ENCODE peak calls at places on chromosome 15, in ten cellular contexts. One of them, this sample, is unnamed.

GRCh38 chr15:59457103-59457502 is 19.1 kb downstream of the FAM81A start:
- DNase-seq in transverse colon: no peak
- DNase-seq in breast epithelium: no peak
- DNase-seq in Panc1: no peak
- DNase-seq in endothelial cell of umbilical vein: no peak
- DNase-seq in HCT116: no peak
- DNase-seq in upper lobe of left lung: no peak
- DNase-seq in spleen: no peak
- DNase-seq in GM23338: no peak
- DNase-seq in stomach: no peak
- DNase-seq in this sample: no peak

GRCh38 chr15:55627730-55628368 is 39.7 kb upstream of the PYGO1 start:
- DNase-seq in Panc1: peak
- DNase-seq in upper lobe of left lung: no peak
- DNase-seq in spleen: no peak
- DNase-seq in HCT116: peak
- DNase-seq in transverse colon: no peak
- DNase-seq in stomach: peak
- DNase-seq in GM23338: peak
- DNase-seq in breast epithelium: no peak
- DNase-seq in endothelial cell of umbilical vein: peak
- DNase-seq in this sample: peak

GRCh38 chr15:94205366-94205765 is 26.0 kb upstream of the MCTP2 start:
- DNase-seq in stomach: no peak
- DNase-seq in Panc1: no peak
- DNase-seq in transverse colon: no peak
- DNase-seq in breast epithelium: no peak
- DNase-seq in GM23338: peak
- DNase-seq in spleen: no peak
- DNase-seq in HCT116: no peak
- DNase-seq in upper lobe of left lung: no peak
- DNase-seq in endothelial cell of umbilical vein: no peak
- DNase-seq in this sample: no peak

GRCh38 chr15:69318033-69318432 is 19.3 kb downstream of the PAQR5 start:
- DNase-seq in spleen: no peak
- DNase-seq in transverse colon: no peak
- DNase-seq in upper lobe of left lung: no peak
- DNase-seq in stomach: no peak
- DNase-seq in Panc1: no peak
- DNase-seq in breast epithelium: no peak
- DNase-seq in endothelial cell of umbilical vein: no peak
- DNase-seq in HCT116: no peak
- DNase-seq in GM23338: no peak
- DNase-seq in this sample: no peak

GRCh38 chr15:68307131-68307928 is 29.8 kb downstream of the FEM1B start:
- DNase-seq in GM23338: no peak
- DNase-seq in spleen: peak
- DNase-seq in HCT116: no peak
- DNase-seq in stomach: peak
- DNase-seq in upper lobe of left lung: no peak
- DNase-seq in Panc1: no peak
- DNase-seq in breast epithelium: peak
- DNase-seq in endothelial cell of umbilical vein: no peak
- DNase-seq in transverse colon: no peak
- DNase-seq in this sample: no peak

GRCh38 chr15:64246364-64247189 is 83.8 kb upstream of the PPIB start:
- DNase-seq in transverse colon: no peak
- DNase-seq in Panc1: peak
- DNase-seq in breast epithelium: no peak
- DNase-seq in HCT116: peak
- DNase-seq in GM23338: peak
- DNase-seq in spleen: no peak
- DNase-seq in stomach: no peak
- DNase-seq in endothelial cell of umbilical vein: peak
- DNase-seq in upper lobe of left lung: no peak
- DNase-seq in this sample: no peak

GRCh38 chr15:48061588-48061987 is 59.2 kb upstream of the SLC24A5 start:
- DNase-seq in HCT116: no peak
- DNase-seq in GM23338: no peak
- DNase-seq in Panc1: no peak
- DNase-seq in breast epithelium: no peak
- DNase-seq in transverse colon: no peak
- DNase-seq in stomach: no peak
- DNase-seq in endothelial cell of umbilical vein: no peak
- DNase-seq in upper lobe of left lung: no peak
- DNase-seq in spleen: no peak
- DNase-seq in this sample: no peak

GRCh38 chr15:52163321-52164190 is 27.6 kb downstream of the GNB5 start:
- DNase-seq in Panc1: no peak
- DNase-seq in HCT116: no peak
- DNase-seq in breast epithelium: no peak
- DNase-seq in upper lobe of left lung: no peak
- DNase-seq in stomach: no peak
- DNase-seq in transverse colon: no peak
- DNase-seq in spleen: no peak
- DNase-seq in endothelial cell of umbilical vein: no peak
- DNase-seq in GM23338: peak
- DNase-seq in this sample: no peak

DNA sequence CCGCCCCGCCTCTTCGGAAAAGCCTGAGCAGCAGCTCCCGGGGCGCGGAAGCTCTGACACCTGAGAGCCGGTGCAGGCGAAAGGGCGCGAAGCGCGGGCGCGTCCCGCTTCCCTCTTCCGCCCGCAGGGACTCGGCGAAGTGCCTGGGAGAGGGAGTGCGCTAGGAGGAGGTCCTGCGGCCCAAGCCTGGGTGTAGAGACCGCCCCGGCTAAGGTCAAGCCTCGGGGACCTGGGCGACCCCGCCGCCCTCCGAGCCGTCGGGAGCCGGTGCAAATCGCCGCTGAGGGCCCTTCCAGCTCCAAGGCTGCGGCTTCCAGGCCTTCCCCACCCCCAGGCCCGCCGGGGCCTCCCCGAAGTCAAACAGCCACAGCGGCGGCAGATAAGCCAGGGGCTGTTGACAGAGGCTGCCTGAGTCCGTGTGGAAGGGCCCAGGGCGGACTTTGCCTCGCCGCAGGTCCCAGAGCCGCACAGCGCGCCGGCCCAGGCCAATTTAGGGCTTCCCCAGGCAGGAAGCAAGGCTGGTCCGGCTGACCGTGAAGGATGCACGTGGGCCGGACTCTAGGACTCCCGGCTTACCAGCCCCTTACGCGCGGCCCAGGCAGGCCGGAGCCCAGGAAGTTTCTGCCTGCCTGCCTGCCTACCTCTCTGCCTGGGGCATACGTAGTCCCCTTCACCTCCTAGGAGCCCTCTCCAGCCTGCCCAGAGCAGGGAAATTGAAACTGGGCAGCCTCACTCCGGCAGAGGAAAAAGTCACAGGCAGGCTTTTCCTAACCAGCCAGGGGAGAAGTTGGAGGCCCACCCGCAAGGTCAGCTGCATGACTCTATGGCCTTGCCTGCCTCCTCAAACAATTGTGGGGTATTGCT is 2.3 kb downstream of the ITPKA start:
- DNase-seq in spleen: no peak
- DNase-seq in transverse colon: peak
- DNase-seq in Panc1: no peak
- DNase-seq in GM23338: peak
- DNase-seq in stomach: peak
- DNase-seq in breast epithelium: no peak
- DNase-seq in upper lobe of left lung: peak
- DNase-seq in HCT116: no peak
- DNase-seq in endothelial cell of umbilical vein: no peak
- DNase-seq in this sample: no peak
- TF ChIP-seq POLR2AphosphoS5 in spleen: no peak
- TF ChIP-seq POLR2AphosphoS5 in transverse colon: peak
- TF ChIP-seq POLR2AphosphoS5 in Panc1: no peak
- TF ChIP-seq POLR2AphosphoS5 in GM23338: no peak
- TF ChIP-seq POLR2AphosphoS5 in stomach: no peak
- TF ChIP-seq POLR2AphosphoS5 in breast epithelium: no peak
- TF ChIP-seq POLR2AphosphoS5 in upper lobe of left lung: no peak
- TF ChIP-seq POLR2AphosphoS5 in HCT116: no peak
- TF ChIP-seq POLR2AphosphoS5 in endothelial cell of umbilical vein: no peak
- TF ChIP-seq POLR2AphosphoS5 in this sample: no peak

DNA sequence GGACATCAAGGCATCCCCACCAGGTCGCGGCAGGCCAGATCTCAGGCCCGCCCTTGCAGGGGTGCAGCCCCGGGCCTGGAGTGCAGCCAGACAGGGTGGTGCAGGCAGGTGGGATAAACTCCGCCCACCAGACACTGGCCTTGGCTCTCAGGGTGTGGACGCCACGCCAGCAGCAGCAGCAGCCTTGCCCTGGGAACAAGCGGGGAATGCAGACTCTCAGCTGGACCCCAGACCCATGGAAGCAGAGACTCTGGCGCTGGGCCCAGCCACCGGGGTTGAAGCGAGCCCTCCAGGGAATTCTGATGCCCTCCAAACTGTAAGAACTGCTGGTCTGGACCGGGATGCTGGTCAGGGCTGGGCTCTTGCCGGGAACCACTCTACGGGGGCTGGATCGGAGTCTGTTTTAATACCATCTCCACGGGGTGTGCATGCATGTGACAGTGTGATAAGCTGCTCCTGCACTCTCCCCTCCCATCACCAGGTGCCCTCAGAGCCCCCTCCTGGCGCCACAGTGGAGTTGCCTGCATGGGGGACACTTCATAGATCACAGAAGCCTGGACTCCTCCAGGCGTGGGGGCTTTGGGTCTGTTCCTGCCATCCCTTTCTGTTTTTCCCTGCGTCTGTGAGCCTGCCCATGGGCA is 142.7 kb downstream of the NSMCE3 start:
- DNase-seq in upper lobe of left lung: peak
- DNase-seq in HCT116: no peak
- DNase-seq in spleen: peak
- DNase-seq in transverse colon: no peak
- DNase-seq in Panc1: no peak
- DNase-seq in breast epithelium: no peak
- DNase-seq in stomach: no peak
- DNase-seq in endothelial cell of umbilical vein: no peak
- DNase-seq in GM23338: peak
- DNase-seq in this sample: no peak
- TF ChIP-seq CTCF in upper lobe of left lung: no peak
- TF ChIP-seq CTCF in HCT116: peak
- TF ChIP-seq CTCF in spleen: no peak
- TF ChIP-seq CTCF in transverse colon: no peak
- TF ChIP-seq CTCF in Panc1: no peak
- TF ChIP-seq CTCF in breast epithelium: no peak
- TF ChIP-seq CTCF in stomach: no peak
- TF ChIP-seq CTCF in endothelial cell of umbilical vein: no peak
- TF ChIP-seq CTCF in GM23338: peak
- TF ChIP-seq CTCF in this sample: no peak

GRCh38 chr15:85530079-85530478 is 149.7 kb downstream of the AKAP13 start:
- DNase-seq in stomach: no peak
- DNase-seq in endothelial cell of umbilical vein: no peak
- DNase-seq in breast epithelium: no peak
- DNase-seq in HCT116: no peak
- DNase-seq in Panc1: no peak
- DNase-seq in transverse colon: no peak
- DNase-seq in spleen: no peak
- DNase-seq in upper lobe of left lung: no peak
- DNase-seq in GM23338: peak
- DNase-seq in this sample: no peak

GRCh38 chr15:85531083-85531482 is 150.7 kb downstream of the AKAP13 start:
- DNase-seq in Panc1: no peak
- DNase-seq in GM23338: no peak
- DNase-seq in endothelial cell of umbilical vein: no peak
- DNase-seq in upper lobe of left lung: no peak
- DNase-seq in spleen: no peak
- DNase-seq in breast epithelium: no peak
- DNase-seq in stomach: no peak
- DNase-seq in transverse colon: no peak
- DNase-seq in HCT116: no peak
- DNase-seq in this sample: no peak

GRCh38 chr15:85527907-85528306 is 147.5 kb downstream of the AKAP13 start:
- DNase-seq in upper lobe of left lung: no peak
- DNase-seq in spleen: no peak
- DNase-seq in endothelial cell of umbilical vein: peak
- DNase-seq in stomach: no peak
- DNase-seq in HCT116: no peak
- DNase-seq in Panc1: no peak
- DNase-seq in transverse colon: no peak
- DNase-seq in GM23338: no peak
- DNase-seq in breast epithelium: peak
- DNase-seq in this sample: no peak

GRCh38 chr15:85533949-85534543 is 153.6 kb downstream of the AKAP13 start:
- DNase-seq in Panc1: no peak
- DNase-seq in GM23338: no peak
- DNase-seq in HCT116: no peak
- DNase-seq in transverse colon: peak
- DNase-seq in endothelial cell of umbilical vein: no peak
- DNase-seq in breast epithelium: no peak
- DNase-seq in stomach: no peak
- DNase-seq in upper lobe of left lung: no peak
- DNase-seq in spleen: no peak
- DNase-seq in this sample: no peak

DNA sequence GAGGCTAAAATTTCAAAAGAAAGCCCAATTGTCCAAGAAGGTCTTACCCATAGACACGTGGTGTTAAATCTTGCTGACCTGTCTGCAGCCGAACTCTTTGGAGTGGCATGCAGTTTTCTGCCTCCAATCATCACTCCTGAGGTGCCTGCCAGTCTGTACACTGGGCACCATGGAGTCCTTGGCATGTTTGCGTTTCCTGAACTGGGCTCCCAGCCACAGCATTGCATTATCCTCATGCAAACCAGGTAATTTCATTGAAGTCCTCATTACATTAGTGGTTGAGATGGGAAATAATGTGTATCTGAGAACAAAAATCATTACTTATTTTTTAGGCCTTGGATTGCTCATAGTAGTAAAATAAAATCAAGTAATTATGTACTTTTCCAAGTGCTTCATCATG is 152.3 kb downstream of the AKAP13 start:
- DNase-seq in endothelial cell of umbilical vein: no peak
- DNase-seq in breast epithelium: peak
- DNase-seq in transverse colon: no peak
- DNase-seq in HCT116: no peak
- DNase-seq in GM23338: no peak
- DNase-seq in Panc1: no peak
- DNase-seq in stomach: peak
- DNase-seq in spleen: no peak
- DNase-seq in upper lobe of left lung: no peak
- DNase-seq in this sample: no peak
- TF ChIP-seq POLR2AphosphoS5 in endothelial cell of umbilical vein: no peak
- TF ChIP-seq POLR2AphosphoS5 in breast epithelium: no peak
- TF ChIP-seq POLR2AphosphoS5 in transverse colon: no peak
- TF ChIP-seq POLR2AphosphoS5 in HCT116: no peak
- TF ChIP-seq POLR2AphosphoS5 in GM23338: no peak
- TF ChIP-seq POLR2AphosphoS5 in Panc1: no peak
- TF ChIP-seq POLR2AphosphoS5 in stomach: no peak
- TF ChIP-seq POLR2AphosphoS5 in spleen: no peak
- TF ChIP-seq POLR2AphosphoS5 in upper lobe of left lung: no peak
- TF ChIP-seq POLR2AphosphoS5 in this sample: no peak

DNA sequence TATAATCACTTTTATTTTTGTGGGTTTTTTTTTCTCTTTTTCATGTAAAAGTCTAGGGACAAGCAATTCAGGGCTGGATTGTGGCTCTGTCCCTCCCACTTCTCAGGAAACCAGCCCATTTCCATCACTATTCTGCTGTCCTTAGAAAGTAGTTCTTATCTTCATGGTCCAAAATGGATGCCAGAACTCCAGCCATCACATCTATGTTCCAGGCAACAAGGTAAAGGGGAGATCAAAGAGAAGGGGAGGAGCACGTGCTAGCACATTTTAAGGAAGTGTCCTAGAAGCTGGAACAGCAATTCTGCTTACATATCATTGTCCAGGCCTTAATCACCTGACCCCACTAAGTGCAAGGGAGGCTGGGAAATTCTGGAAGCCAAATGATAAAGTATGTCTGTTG is 181.1 kb upstream of the C2CD4B start:
- DNase-seq in Panc1: no peak
- DNase-seq in stomach: no peak
- DNase-seq in endothelial cell of umbilical vein: no peak
- DNase-seq in spleen: no peak
- DNase-seq in transverse colon: no peak
- DNase-seq in GM23338: no peak
- DNase-seq in upper lobe of left lung: no peak
- DNase-seq in HCT116: no peak
- DNase-seq in breast epithelium: no peak
- DNase-seq in this sample: no peak
- TF ChIP-seq CTCF in Panc1: no peak
- TF ChIP-seq CTCF in stomach: no peak
- TF ChIP-seq CTCF in endothelial cell of umbilical vein: no peak
- TF ChIP-seq CTCF in spleen: no peak
- TF ChIP-seq CTCF in transverse colon: no peak
- TF ChIP-seq CTCF in GM23338: no peak
- TF ChIP-seq CTCF in upper lobe of left lung: no peak
- TF ChIP-seq CTCF in HCT116: no peak
- TF ChIP-seq CTCF in breast epithelium: no peak
- TF ChIP-seq CTCF in this sample: no peak

This sample was measured in suprapubic skin.